ENCODE peak calls at places on chromosomes 1 and 21, in nine cellular contexts. E is dorsolateral prefrontal cortex; F is AG08395; T is activated CD4-positive, alpha-beta T cell treated with anti-CD3 and anti-CD28 coated beads for 36 hours; N is left ventricle myocardium inferior; A is stimulated activated naive B cell treated with anti-CD40 and anti-IgM and Interleukin-4, amounts not matched to agents 10 μg/mL and 1 μg/mL and 100 μg/mL, for 72 hours; P is ascending aorta; K is DMS79 treated with DMSO at 0.1 percent for 48 hours; J is mesothelial cell of epicardium. Q is an unnamed sample.

GRCh38 chr1:151853411-151853930 is at the start of gene THEM5:
- DNase-seq in N (no peak), J (no peak), T (no peak), A (no peak), P (no peak), F (no peak), K (no peak), E (no peak), Q (no peak)

GRCh38 chr1:7383671-7384070 is 387.4 kb upstream of the VAMP3 start:
- DNase-seq in E (peak), N (no peak), T (no peak), K (no peak), J (no peak), F (no peak), P (peak), A (no peak), Q (no peak)

GRCh38 chr1:54865238-54866073 is 21.5 kb downstream of the DHCR24 start:
- DNase-seq in N (no peak), A (no peak), P (peak), K (no peak), J (no peak), F (no peak), T (no peak), E (no peak), Q (no peak)

GRCh38 chr21:45618287-45618686 is 25.2 kb upstream of the PCBP3 start:
- DNase-seq in F (peak), T (no peak), N (no peak), K (peak), J (peak), P (no peak), E (no peak), A (no peak), Q (no peak)

GRCh38 chr1:95956215-95956614 is 722.2 kb downstream of the RWDD3 start:
- DNase-seq in A (no peak), K (no peak), P (no peak), J (no peak), N (no peak), E (no peak), T (no peak), F (no peak), Q (no peak)

GRCh38 chr1:39261712-39262221 is 57.3 kb downstream of the MACF1 start:
- DNase-seq in E (no peak), N (no peak), K (no peak), T (no peak), A (no peak), F (no peak), J (no peak), P (no peak), Q (no peak)

GRCh38 chr1:212621830-212622315 is 13.3 kb downstream of the ATF3 start:
- DNase-seq in F (no peak), A (no peak), J (no peak), E (no peak), N (no peak), P (no peak), T (no peak), K (no peak), Q (no peak)

GRCh38 chr1:14848621-14849020 is 250.1 kb downstream of the KAZN start:
- DNase-seq in E (no peak), K (no peak), T (no peak), N (no peak), A (no peak), F (no peak), J (no peak), P (no peak), Q (no peak)

GRCh38 chr1:67690411-67690810 is 5.4 kb downstream of the GADD45A start:
- DNase-seq in T (no peak), A (no peak), K (no peak), N (no peak), F (no peak), E (no peak), P (no peak), J (no peak), Q (no peak)

GRCh38 chr1:227741166-227741870 is 6.1 kb downstream of the SNAP47 start:
- DNase-seq in E (no peak), N (no peak), P (peak), A (no peak), F (no peak), J (no peak), K (no peak), T (no peak), Q (no peak)